ENCODE peak calls at places on chromosomes 11 and 22, in four cellular contexts. R is keratinocyte; M is mammary epithelial cell; J is naive thymus-derived CD4-positive, alpha-beta T cell. H is an unnamed sample.
A peak's percentile ranks its signal among the peaks of the same experiment; 100 is the strongest.

GRCh38 chr11:69601346-69601975 is 39.5 kb upstream of the CCND1 start:
- DNase-seq in R (no peak), M (no peak), J (no peak), H (no peak)

GRCh38 chr11:134862168-134862567 is 450.1 kb upstream of the B3GAT1 start:
- DNase-seq in R (no peak), J (no peak), M (no peak), H (no peak)

GRCh38 chr11:64455436-64456261 is 96.7 kb downstream of the RPS6KA4 start:
- DNase-seq in J (no peak), R (no peak), M (no peak), H (peak; percentile 51)

GRCh38 chr22:42881982-42882656 is 25.0 kb upstream of the ARFGAP3 start:
- DNase-seq in M (no peak), J (no peak), R (no peak), H (no peak)

GRCh38 chr22:48894804-48895250 is 932.8 kb downstream of the BRD1 start:
- DNase-seq in R (no peak), M (no peak), J (no peak), H (peak; percentile 58)

GRCh38 chr11:396948-397548 is 3.0 kb downstream of the PKP3 start:
- DNase-seq in R (no peak), J (no peak), M (no peak), H (peak; percentile 90)

GRCh38 chr11:76279651-76280050 is 73.3 kb upstream of the WNT11 start:
- DNase-seq in M (no peak), R (no peak), J (no peak), H (no peak)

GRCh38 chr11:69013009-69013951 is at the start of gene MRGPRF:
- DNase-seq in J (no peak), M (no peak), R (no peak), H (peak; percentile 73)

GRCh38 chr11:121416909-121417567 is 35.1 kb upstream of the SORL1 start:
- DNase-seq in J (peak; percentile 45), M (peak; percentile 83), R (peak; percentile 28), H (peak; percentile 90)

DNA sequence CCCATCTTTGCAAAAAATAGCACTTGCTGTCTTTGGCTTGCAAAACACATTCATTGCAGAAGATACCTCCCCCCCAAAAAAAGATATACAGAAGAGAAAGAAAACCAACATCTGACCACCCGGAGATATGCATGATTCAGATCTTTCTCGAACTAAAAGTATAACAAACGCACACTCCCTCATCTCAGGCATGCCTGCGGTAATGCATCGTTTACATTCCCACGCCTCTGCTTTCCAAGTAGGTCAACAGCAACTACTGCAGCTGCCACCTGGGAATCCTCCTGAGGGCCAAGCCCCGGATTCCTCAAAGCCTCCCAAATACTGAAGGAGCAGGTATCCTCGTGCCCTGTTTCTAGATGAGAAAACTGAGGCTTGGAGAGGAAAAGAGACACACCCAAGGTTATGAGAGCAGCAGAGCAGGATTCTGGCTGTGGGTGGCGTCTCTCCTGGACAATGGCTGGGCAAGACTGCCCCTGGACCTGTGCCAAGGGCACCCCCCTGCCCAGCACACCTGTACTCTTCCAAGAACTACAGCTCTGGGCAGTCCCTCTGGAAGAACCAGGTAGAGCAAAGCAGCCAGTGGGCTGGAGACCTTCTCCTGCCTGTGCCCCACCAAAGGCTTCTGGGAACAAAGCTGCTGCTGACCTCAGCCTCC is 38.1 kb downstream of the NUP50 start:
- DNase-seq in R (no peak), M (peak; percentile 68), J (no peak), H (no peak)
- H3K27ac ChIP-seq in R (peak overlapping the region; percentile 4), M (no peak overlapping the region), J (no peak overlapping the region), H (no peak overlapping the region)

GRCh38 chr11:111672949-111673348 is 70.7 kb downstream of the SIK2 start:
- DNase-seq in J (no peak), M (no peak), R (no peak), H (no peak)

GRCh38 chr11:111674941-111675340 is 72.7 kb downstream of the SIK2 start:
- DNase-seq in J (no peak), M (no peak), R (no peak), H (no peak)

GRCh38 chr11:111675891-111676290 is 73.6 kb downstream of the SIK2 start:
- DNase-seq in J (no peak), M (no peak), R (no peak), H (no peak)

GRCh38 chr11:111680486-111681175 is 78.4 kb downstream of the SIK2 start:
- DNase-seq in R (no peak), M (no peak), J (no peak), H (no peak)

DNA sequence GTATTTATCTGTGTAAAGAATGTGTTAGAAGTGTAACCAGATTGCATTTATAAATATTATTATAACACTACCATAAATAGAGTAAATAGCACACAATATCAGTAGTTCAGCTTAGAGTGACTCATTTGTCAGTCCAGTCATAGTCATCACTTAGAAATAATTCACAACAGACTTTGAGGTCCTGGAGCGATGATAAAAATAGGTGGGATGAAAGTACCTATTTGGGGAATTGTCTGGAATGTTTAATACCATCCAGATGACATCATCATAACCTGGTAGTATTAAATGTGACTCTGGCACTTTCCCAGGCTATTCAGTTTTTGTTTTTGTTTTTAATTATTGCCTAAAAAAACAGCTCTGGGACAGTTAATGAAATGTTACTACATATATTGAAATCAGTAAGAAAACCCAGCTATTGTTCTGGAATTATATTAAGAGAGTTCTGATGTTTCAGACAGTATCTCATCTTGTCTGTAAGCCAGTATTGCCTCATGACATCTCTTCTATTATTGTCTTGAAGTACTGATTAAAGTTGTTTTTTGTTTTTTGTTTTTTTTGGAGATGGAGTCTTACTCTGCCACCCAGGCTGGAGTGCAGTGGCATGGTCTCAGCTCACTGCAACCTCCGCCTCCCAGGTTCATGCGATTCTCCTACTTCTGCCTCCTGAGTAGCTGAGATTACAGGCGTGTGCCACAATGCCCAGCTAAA is 74.8 kb downstream of the SIK2 start:
- DNase-seq in J (no peak), M (peak; percentile 60), R (peak; percentile 35), H (no peak)
- H3K27ac ChIP-seq in J (no peak overlapping the region), M (no peak overlapping the region), R (no peak overlapping the region), H (no peak overlapping the region)

GRCh38 chr11:46243796-46244109 is 33.7 kb upstream of the CREB3L1 start:
- DNase-seq in M (no peak), J (no peak), R (no peak), H (no peak)
- H3K27ac ChIP-seq in M (peak overlapping the region; percentile 87), J (peak overlapping the region; percentile 45), R (peak overlapping the region; percentile 99), H (peak overlapping the region; percentile 64)

DNA sequence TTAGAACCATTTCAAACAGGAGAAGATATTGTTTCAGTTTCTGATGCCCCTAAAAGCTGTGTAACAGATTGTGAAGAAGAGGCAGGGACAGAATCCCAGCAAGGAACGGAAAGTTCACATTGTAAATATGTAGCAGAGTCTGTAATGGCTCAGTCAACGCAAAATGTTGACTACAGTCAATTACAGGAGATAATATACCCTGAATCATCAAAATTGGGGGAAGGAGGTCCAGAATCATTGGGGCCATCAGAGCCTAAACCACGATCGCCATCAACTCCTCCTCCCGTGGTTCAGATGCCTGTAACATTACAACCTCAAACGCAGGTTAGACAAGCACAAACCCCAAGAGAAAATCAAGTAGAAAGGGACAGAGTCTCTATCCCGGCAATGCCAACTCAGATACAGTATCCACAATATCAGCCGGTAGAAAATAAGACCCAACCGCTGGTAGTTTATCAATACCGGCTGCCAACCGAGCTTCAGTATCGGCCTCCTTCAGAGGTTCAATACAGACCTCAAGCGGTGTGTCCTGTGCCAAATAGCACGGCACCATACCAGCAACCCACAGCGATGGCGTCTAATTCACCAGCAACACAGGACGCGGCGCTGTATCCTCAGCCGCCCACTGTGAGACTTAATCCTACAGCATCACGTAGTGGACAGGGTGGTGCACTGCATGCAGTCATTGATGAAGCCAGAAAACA is 40.8 kb downstream of the IGLL1 start:
- DNase-seq in J (peak; percentile 63), R (peak; percentile 36), M (peak; percentile 70), H (peak; percentile 90)
- H3K27ac ChIP-seq in J (no peak overlapping the region), R (no peak overlapping the region), M (no peak overlapping the region), H (no peak overlapping the region)

GRCh38 chr22:27749597-27750225 is 51.8 kb downstream of the MN1 start:
- DNase-seq in R (no peak), J (no peak), M (peak; percentile 29), H (peak; percentile 63)
- H3K27ac ChIP-seq in R (no peak overlapping the region), J (no peak overlapping the region), M (no peak overlapping the region), H (no peak overlapping the region)

GRCh38 chr11:9138612-9139579 is 47.5 kb upstream of the SCUBE2 start:
- DNase-seq in M (peak; percentile 96), J (no peak), R (peak; percentile 81), H (no peak)

GRCh38 chr11:9136731-9137130 is 45.3 kb upstream of the SCUBE2 start:
- DNase-seq in R (no peak), J (no peak), M (no peak), H (no peak)

GRCh38 chr11:9138133-9138453 is 46.7 kb upstream of the SCUBE2 start:
- DNase-seq in J (no peak), R (no peak), M (no peak), H (no peak)

GRCh38 chr11:9139628-9140357 is 48.4 kb upstream of the SCUBE2 start:
- DNase-seq in J (no peak), R (no peak), M (no peak), H (no peak)

GRCh38 chr11:9137293-9138132 is 46.1 kb upstream of the SCUBE2 start:
- DNase-seq in R (peak; percentile 30), M (peak; percentile 68), J (peak; percentile 63), H (peak; percentile 88)
- H3K27ac ChIP-seq in R (no peak overlapping the region), M (no peak overlapping the region), J (no peak overlapping the region), H (no peak overlapping the region)

DNA sequence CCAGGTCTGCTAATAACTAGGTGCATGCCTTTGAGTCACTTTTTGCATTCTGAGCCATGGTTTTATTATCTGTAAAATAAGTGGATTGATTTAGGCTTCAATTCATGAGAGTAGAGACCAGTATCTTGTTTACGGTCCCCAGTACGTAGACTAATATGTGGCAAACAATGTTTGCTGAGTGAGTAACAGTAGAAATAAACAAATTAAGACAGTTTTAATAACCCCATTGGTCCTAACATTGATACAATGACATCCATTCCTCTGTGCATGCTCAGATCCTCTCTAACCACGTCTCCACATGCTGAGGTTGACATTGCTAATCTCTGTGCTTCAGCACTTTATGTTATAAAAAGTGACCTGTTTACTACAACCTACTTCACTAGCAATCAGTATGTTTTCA is 983 bp downstream of the CCDC34 start:
- DNase-seq in M (no peak), J (no peak), R (no peak), H (no peak)
- H3K27ac ChIP-seq in M (peak overlapping the region; percentile 78), J (peak overlapping the region; percentile 4), R (peak overlapping the region; percentile 56), H (no peak overlapping the region)

H was measured in spleen.